ENCODE peak calls at places on chromosomes 4 and X, in five cellular contexts. W is cardiac muscle cell, A is IMR-90, K is H1, U is fibroblast of lung. V is an unnamed sample.
A peak's percentile ranks its signal among the peaks of the same experiment; 100 is the strongest.

GRCh38 chr4:26692014-26692726 is 108.3 kb downstream of the TBC1D19 start:
- DNase-seq in W (no peak), A (peak; percentile 22), K (no peak), U (no peak), V (peak; percentile 22)

GRCh38 chr4:52343595-52343994 is 292.5 kb downstream of the SPATA18 start:
- DNase-seq in W (no peak), A (no peak), K (no peak), U (no peak), V (peak; percentile 1)

GRCh38 chr4:102826890-102827673 is at the start of gene UBE2D3:
- DNase-seq in W (peak; percentile 99), A (peak; percentile 97), K (peak; percentile 92), U (peak; percentile 98), V (no peak)

GRCh38 chr4:119627267-119628190 is 1.1 kb downstream of the PDE5A start:
- DNase-seq in W (peak; percentile 44), A (peak; percentile 86), K (peak; percentile 84), U (peak; percentile 92), V (peak; percentile 41)

GRCh38 chr4:145815626-145816025 is 123.0 kb downstream of the ZNF827 start:
- DNase-seq in W (no peak), A (peak; percentile 86), K (no peak), U (peak; percentile 58), V (no peak)

GRCh38 chrX:115503099-115503498 is 57.9 kb upstream of the PLS3 start:
- DNase-seq in W (no peak), A (no peak), K (no peak), U (no peak), V (no peak)

GRCh38 chr4:153788419-153789276 is at the start of gene SFRP2:
- DNase-seq in W (no peak), A (no peak), K (peak; percentile 84), U (no peak), V (no peak)

GRCh38 chr4:27397886-27398285 is 537.2 kb downstream of the STIM2 start:
- DNase-seq in W (peak; percentile 8), A (peak; percentile 12), K (no peak), U (peak; percentile 2), V (no peak)

GRCh38 chrX:8971116-8971515 is 62.8 kb downstream of the FAM9B start:
- DNase-seq in W (peak; percentile 71), A (peak; percentile 67), K (no peak), U (peak; percentile 73), V (no peak)

GRCh38 chrX:123990602-123991001 is 29.1 kb downstream of the STAG2 start:
- DNase-seq in W (peak; percentile 6), A (no peak), K (no peak), U (no peak), V (no peak)

GRCh38 chr4:105276361-105276760 is 129.7 kb downstream of the TET2 start:
- DNase-seq in W (no peak), A (no peak), K (no peak), U (no peak), V (no peak)
- H3K27ac ChIP-seq in W (no peak overlapping the region), A (no peak overlapping the region), K (no peak overlapping the region), U (no peak overlapping the region), V (no peak overlapping the region)

GRCh38 chrX:79079477-79079876 is 65.0 kb upstream of the GPR174 start:
- DNase-seq in W (no peak), A (no peak), K (no peak), U (no peak), V (no peak)

GRCh38 chrX:79082886-79083285 is 61.6 kb upstream of the GPR174 start:
- DNase-seq in W (no peak), A (no peak), K (no peak), U (no peak), V (no peak)

GRCh38 chrX:79084923-79085322 is 59.6 kb upstream of the GPR174 start:
- DNase-seq in W (no peak), A (no peak), K (no peak), U (no peak), V (no peak)

GRCh38 chrX:79080131-79080530 is 64.4 kb upstream of the GPR174 start:
- DNase-seq in W (peak; percentile 35), A (no peak), K (no peak), U (no peak), V (no peak)

DNA sequence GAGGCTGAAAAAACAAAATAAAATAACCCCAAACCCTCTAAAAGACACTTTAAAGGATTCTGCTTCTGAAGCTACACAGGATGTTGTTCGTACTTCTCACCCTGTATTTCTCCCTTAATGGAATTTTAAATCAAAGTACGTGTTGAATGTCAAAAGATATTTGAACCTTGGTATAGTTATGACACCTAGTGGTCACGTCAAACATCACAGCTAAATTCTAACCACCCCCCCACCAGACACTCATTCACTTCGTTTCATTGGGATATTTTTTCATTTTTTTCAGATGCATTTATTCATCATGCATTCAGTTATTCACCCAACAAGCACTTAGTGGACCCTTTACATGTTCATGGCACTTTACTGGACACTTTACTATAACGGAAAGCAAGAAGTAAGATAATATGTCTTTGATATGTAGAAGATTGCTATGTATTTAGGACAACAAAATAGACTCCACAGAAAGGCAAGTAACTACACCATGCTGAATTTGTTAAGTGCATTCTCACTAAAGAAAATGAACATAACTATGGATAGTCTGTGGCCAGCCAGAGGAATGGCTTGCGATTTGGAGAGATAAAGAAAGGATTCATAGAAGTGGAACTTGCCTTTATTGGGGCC is 62.5 kb upstream of the GPR174 start:
- DNase-seq in W (peak; percentile 51), A (peak; percentile 4), K (no peak), U (peak; percentile 23), V (no peak)
- H3K36me3 ChIP-seq in W (no peaks in the 10 kb centered on the region), A (no peaks in the 10 kb centered on the region), K (no peaks in the 10 kb centered on the region), U (no peaks in the 10 kb centered on the region), V (no peaks in the 10 kb centered on the region)

GRCh38 chr4:186701788-186702187 is 21.9 kb downstream of the FAT1 start:
- DNase-seq in W (no peak), A (no peak), K (no peak), U (no peak), V (no peak)
- H3K4me1 ChIP-seq in W (peaks cover 31% of the 10 kb centered on the region), A (peaks cover 26% of the 10 kb centered on the region), K (peaks cover 28% of the 10 kb centered on the region), U (peaks cover 18% of the 10 kb centered on the region), V (peaks cover 9% of the 10 kb centered on the region)

DNA sequence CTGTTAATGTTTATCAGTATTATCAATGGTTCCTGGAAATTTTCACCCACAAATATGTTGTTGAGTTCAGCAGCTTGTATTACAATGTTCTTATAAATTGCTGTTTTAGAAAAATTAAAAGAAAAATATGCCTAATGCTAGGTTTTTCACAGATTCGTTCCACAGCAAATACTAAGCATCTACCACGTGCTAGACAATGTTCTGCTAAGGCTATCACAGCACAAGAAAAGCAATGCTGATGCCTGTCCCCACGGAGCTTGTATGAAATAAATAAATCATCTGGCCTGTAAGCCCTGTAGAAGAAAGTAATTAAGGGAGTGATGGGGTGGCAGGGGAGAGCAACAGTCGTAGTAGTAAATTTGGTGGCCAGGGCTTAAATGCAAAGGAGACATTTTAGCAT is 36.5 kb downstream of the ARAP2 start:
- DNase-seq in W (no peak), A (no peak), K (no peak), U (no peak), V (no peak)
- H3K27ac ChIP-seq in W (no peak overlapping the region), A (no peak overlapping the region), K (no peak overlapping the region), U (no peak overlapping the region), V (no peak overlapping the region)

DNA sequence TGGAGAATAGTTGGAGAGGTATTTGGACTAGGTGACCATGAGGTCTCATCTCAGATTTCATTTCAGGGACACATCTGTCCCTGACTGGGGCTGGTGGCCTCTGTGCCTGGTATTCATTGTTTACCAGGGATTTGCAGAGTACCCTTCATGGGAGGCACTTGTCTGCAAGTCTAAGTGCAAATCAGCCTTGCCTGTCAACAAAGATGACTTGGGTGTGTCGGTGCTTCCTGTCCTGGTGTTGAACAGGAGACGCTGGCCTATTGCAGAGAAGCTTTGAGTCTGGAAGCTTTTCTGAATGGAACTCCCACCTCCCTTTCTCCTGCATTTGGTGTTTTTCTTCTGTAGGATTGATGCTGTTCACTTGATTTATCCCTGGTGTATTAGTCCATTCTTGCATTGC is 104.1 kb downstream of the TNIP2 start:
- DNase-seq in W (no peak), A (no peak), K (no peak), U (no peak), V (no peak)
- H3K36me3 ChIP-seq in W (peaks cover 23% of the 10 kb centered on the region), A (peaks cover 44% of the 10 kb centered on the region), K (peaks cover 10% of the 10 kb centered on the region), U (peaks cover 13% of the 10 kb centered on the region), V (peaks cover 14% of the 10 kb centered on the region)

V was measured in iPS DF 6.9.